ENCODE peak calls at places on chromosomes 6 and 20, in four cellular contexts. One of them, this sample, is unnamed.

GRCh38 chr6:114432380-114432779 is 89.6 kb upstream of the HS3ST5 start:
- DNase-seq in heart left ventricle: no peak
- DNase-seq in tibial artery: no peak
- DNase-seq in stomach: no peak
- DNase-seq in this sample: no peak

GRCh38 chr6:300494-301198 is 8.4 kb downstream of the DUSP22 start:
- DNase-seq in heart left ventricle: no peak
- DNase-seq in tibial artery: no peak
- DNase-seq in stomach: no peak
- DNase-seq in this sample: no peak

GRCh38 chr6:26388014-26388413 is 5.1 kb downstream of the BTN2A2 start:
- DNase-seq in heart left ventricle: no peak
- DNase-seq in tibial artery: no peak
- DNase-seq in stomach: no peak
- DNase-seq in this sample: no peak

GRCh38 chr6:127118505-127119360 is at the start of gene RSPO3:
- DNase-seq in heart left ventricle: no peak
- DNase-seq in tibial artery: peak; percentile 27
- DNase-seq in stomach: peak; percentile 25
- DNase-seq in this sample: peak; percentile 28

GRCh38 chr6:75788894-75789293 is 39.9 kb downstream of the MYO6 start:
- DNase-seq in heart left ventricle: no peak
- DNase-seq in tibial artery: no peak
- DNase-seq in stomach: no peak
- DNase-seq in this sample: no peak

GRCh38 chr6:125194980-125195379 is 41.4 kb downstream of the TPD52L1 start:
- DNase-seq in heart left ventricle: no peak
- DNase-seq in tibial artery: no peak
- DNase-seq in stomach: no peak
- DNase-seq in this sample: no peak

GRCh38 chr6:119517428-119517827 is 167.9 kb upstream of the MAN1A1 start:
- DNase-seq in heart left ventricle: no peak
- DNase-seq in tibial artery: no peak
- DNase-seq in stomach: no peak
- DNase-seq in this sample: no peak

GRCh38 chr20:50628853-50629674 is 62.3 kb downstream of the RIPOR3 start:
- DNase-seq in heart left ventricle: no peak
- DNase-seq in tibial artery: no peak
- DNase-seq in stomach: no peak
- DNase-seq in this sample: no peak

GRCh38 chr20:19544684-19545083 is 213.4 kb upstream of the RIN2 start:
- DNase-seq in heart left ventricle: no peak
- DNase-seq in tibial artery: no peak
- DNase-seq in stomach: no peak
- DNase-seq in this sample: no peak

GRCh38 chr20:44402391-44403193 is 47.1 kb downstream of the HNF4A start:
- DNase-seq in heart left ventricle: no peak
- DNase-seq in tibial artery: no peak
- DNase-seq in stomach: no peak
- DNase-seq in this sample: no peak

GRCh38 chr6:108748959-108749358 is 99.3 kb upstream of the ARMC2 start:
- DNase-seq in heart left ventricle: no peak
- DNase-seq in tibial artery: no peak
- DNase-seq in stomach: no peak
- DNase-seq in this sample: no peak

GRCh38 chr6:127550403-127550802 is 26.6 kb upstream of the C6orf58 start:
- DNase-seq in heart left ventricle: no peak
- DNase-seq in tibial artery: no peak
- DNase-seq in stomach: no peak
- DNase-seq in this sample: no peak

GRCh38 chr6:146628350-146628749 is 29.6 kb downstream of the ADGB start:
- DNase-seq in heart left ventricle: no peak
- DNase-seq in tibial artery: no peak
- DNase-seq in stomach: no peak
- DNase-seq in this sample: no peak

GRCh38 chr6:155013457-155013876 is 18.4 kb downstream of the TIAM2 start:
- DNase-seq in heart left ventricle: no peak
- DNase-seq in tibial artery: no peak
- DNase-seq in stomach: no peak
- DNase-seq in this sample: no peak

GRCh38 chr6:33592595-33593413 is 12.7 kb upstream of the BAK1 start:
- DNase-seq in heart left ventricle: no peak
- DNase-seq in tibial artery: no peak
- DNase-seq in stomach: peak; percentile 62
- DNase-seq in this sample: no peak

GRCh38 chr20:4661191-4661590 is 60.5 kb upstream of the PRND start:
- DNase-seq in heart left ventricle: no peak
- DNase-seq in tibial artery: no peak
- DNase-seq in stomach: no peak
- DNase-seq in this sample: no peak

DNA sequence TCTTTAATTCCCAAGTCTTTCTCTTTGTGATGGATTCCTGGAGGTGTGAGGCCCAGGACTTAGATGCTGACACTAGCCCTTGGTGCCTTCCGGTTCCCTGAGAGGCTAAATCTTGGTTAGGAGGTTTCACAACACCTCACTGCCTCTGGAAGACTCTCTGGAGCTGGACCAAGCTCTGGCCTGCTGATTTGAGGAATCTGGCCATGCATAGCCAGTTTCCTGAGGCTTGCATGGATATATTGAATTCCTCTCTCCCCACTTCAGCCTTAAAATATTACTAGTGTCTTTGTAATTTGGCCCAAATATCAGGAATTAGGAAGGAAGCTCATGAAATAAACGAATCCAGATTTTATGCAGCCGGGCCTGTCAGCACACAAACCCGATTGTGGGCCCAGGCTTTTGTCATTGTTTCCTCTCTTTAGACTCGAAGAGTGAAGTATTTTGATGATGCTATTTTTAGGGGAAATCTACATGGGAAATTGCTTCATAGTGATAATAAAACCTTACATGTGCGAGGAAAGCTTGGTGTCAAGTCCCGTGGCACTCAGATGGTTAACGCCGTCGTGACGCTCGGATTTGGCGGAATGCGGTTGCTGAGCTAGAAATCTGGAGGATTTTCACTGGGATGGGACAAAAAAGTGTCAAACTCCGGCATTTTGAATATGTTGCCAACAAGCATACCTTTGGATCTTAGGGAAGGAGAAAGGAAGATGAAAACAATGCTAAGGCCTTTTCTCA is 144.4 kb downstream of the PHACTR3 start:
- DNase-seq in heart left ventricle: peak; percentile 38
- DNase-seq in tibial artery: peak; percentile 35
- DNase-seq in stomach: no peak
- DNase-seq in this sample: no peak
- H3K27ac ChIP-seq in heart left ventricle: no peak overlapping the region
- H3K27ac ChIP-seq in tibial artery: peak overlapping the region; percentile 29
- H3K27ac ChIP-seq in stomach: peak overlapping the region; percentile 68
- H3K27ac ChIP-seq in this sample: no peak overlapping the region

GRCh38 chr6:48613221-48613949 is 502.4 kb upstream of the PTCHD4 start:
- DNase-seq in heart left ventricle: no peak
- DNase-seq in tibial artery: no peak
- DNase-seq in stomach: no peak
- DNase-seq in this sample: no peak
- TF ChIP-seq CTCF in heart left ventricle: no peak
- TF ChIP-seq CTCF in tibial artery: no peak
- TF ChIP-seq CTCF in stomach: no peak
- TF ChIP-seq CTCF in this sample: no peak

DNA sequence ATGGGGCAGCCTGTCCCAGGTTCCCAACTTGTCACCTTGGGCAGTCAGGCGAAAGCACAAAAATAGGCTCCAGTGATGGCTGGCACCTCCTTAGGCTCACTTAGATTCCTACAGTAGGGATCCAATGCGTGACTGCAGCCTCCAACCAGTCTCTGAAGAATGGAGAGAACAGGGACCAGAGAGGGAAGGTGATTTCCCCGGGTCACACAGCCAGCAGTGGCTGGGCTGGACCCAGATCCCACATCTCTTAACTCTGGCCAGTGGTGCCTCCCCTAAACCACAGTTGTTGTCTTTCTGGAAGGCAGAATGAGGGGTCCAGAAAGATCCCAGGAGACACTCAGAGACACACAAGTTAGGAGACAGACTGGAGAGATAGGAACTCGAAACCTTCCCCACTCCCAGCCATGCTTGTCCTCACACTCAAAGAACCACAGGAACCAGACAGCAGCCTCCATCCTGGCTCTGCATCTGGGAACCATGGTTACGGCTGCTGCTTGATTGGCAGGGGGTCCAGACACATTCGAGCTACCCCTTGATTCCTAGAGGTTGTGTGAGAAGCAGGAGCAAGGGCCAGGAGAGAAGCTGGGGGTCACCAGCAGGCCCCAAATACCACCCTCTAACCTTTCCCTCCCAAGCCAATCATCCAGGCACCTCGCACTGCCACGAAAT is 33.1 kb upstream of the SIRPA start:
- DNase-seq in heart left ventricle: no peak
- DNase-seq in tibial artery: no peak
- DNase-seq in stomach: no peak
- DNase-seq in this sample: no peak
- H3K27ac ChIP-seq in heart left ventricle: no peak overlapping the region
- H3K27ac ChIP-seq in tibial artery: no peak overlapping the region
- H3K27ac ChIP-seq in stomach: no peak overlapping the region
- H3K27ac ChIP-seq in this sample: no peak overlapping the region

DNA sequence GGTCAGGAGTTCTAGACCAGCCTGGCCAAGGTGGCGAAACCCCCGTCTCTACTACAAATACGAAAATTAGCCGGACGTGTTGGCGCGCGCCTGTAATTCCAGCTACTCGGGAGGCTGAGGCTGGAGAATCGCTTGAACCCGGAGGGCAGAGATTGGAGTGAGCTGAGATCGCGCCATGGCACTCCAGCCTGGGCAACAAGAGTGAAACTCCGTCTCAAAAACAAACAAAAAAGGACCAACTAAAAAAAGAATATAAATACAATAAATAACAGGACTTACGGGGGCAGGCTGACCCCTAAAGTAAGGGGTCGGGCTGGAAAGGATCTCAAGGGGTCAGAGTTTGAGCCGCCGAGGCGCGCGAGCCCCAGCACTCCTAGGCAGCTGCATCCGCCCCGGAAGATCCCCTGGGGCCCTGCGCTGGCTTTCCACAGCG is 509 bp upstream of the TPD52L2 start:
- DNase-seq in heart left ventricle: no peak
- DNase-seq in tibial artery: no peak
- DNase-seq in stomach: no peak
- DNase-seq in this sample: no peak
- TF ChIP-seq CTCF in heart left ventricle: no peak
- TF ChIP-seq CTCF in tibial artery: no peak
- TF ChIP-seq CTCF in stomach: no peak
- TF ChIP-seq CTCF in this sample: no peak

GRCh38 chr6:42123379-42124103 is 18.9 kb downstream of the C6orf132 start:
- DNase-seq in heart left ventricle: peak; percentile 64
- DNase-seq in tibial artery: no peak
- DNase-seq in stomach: no peak
- DNase-seq in this sample: no peak

GRCh38 chr6:42124223-42124836 is 18.1 kb downstream of the C6orf132 start:
- DNase-seq in heart left ventricle: no peak
- DNase-seq in tibial artery: no peak
- DNase-seq in stomach: no peak
- DNase-seq in this sample: peak; percentile 49

GRCh38 chr6:42125231-42125630 is 17.2 kb downstream of the C6orf132 start:
- DNase-seq in heart left ventricle: no peak
- DNase-seq in tibial artery: no peak
- DNase-seq in stomach: no peak
- DNase-seq in this sample: no peak

GRCh38 chr6:42128460-42129359 is 13.7 kb downstream of the C6orf132 start:
- DNase-seq in heart left ventricle: peak; percentile 62
- DNase-seq in tibial artery: no peak
- DNase-seq in stomach: no peak
- DNase-seq in this sample: no peak

DNA sequence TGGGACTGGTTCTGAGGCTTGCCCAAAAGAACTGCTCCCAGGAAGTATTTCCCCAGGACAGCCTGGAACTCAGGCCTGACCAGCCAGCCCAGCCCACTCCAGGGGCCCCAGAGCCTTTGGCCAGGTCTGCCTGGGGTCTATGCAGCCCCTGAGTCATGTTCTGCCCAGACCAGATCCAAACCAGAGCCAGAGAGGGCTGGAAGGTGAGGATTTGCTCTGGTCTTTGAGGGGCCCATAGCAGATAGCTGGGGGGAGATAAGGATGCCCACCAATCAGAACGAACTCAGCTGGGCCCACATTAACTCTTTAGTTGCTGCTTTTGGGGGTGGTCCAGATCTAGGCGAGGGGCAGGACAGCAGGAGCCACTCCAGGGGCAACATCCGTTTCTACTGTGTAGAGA is 16.8 kb downstream of the C6orf132 start:
- DNase-seq in heart left ventricle: no peak
- DNase-seq in tibial artery: no peak
- DNase-seq in stomach: no peak
- DNase-seq in this sample: no peak
- H3K27ac ChIP-seq in heart left ventricle: no peak overlapping the region
- H3K27ac ChIP-seq in tibial artery: no peak overlapping the region
- H3K27ac ChIP-seq in stomach: peak overlapping the region; percentile 87
- H3K27ac ChIP-seq in this sample: no peak overlapping the region

GRCh38 chr20:2387180-2387577 is 6.5 kb downstream of the TGM6 start:
- DNase-seq in heart left ventricle: no peak
- DNase-seq in tibial artery: no peak
- DNase-seq in stomach: no peak
- DNase-seq in this sample: no peak
- TF ChIP-seq CTCF in heart left ventricle: no peak
- TF ChIP-seq CTCF in tibial artery: no peak
- TF ChIP-seq CTCF in stomach: peak; percentile 8
- TF ChIP-seq CTCF in this sample: peak; percentile 37

GRCh38 chr6:112043032-112044007 is 10.6 kb upstream of the CCN6 start:
- DNase-seq in heart left ventricle: peak; percentile 89
- DNase-seq in tibial artery: peak; percentile 85
- DNase-seq in stomach: peak; percentile 84
- DNase-seq in this sample: peak; percentile 87
- H3K27ac ChIP-seq in heart left ventricle: peak overlapping the region; percentile 87
- H3K27ac ChIP-seq in tibial artery: peak overlapping the region; percentile 69
- H3K27ac ChIP-seq in stomach: peak overlapping the region; percentile 84
- H3K27ac ChIP-seq in this sample: peak overlapping the region; percentile 90